ENCODE peak calls at places on chromosome 21, in eight cellular contexts. One of them, this sample, is unnamed.

GRCh38 chr21:34337741-34338140 is 26.1 kb upstream of the KCNE2 start:
- DNase-seq in mammary epithelial cell: peak
- DNase-seq in natural killer cell: no peak
- DNase-seq in IMR-90: no peak
- DNase-seq in coronary artery: peak
- DNase-seq in endothelial cell: no peak
- DNase-seq in glutamatergic neuron: no peak
- DNase-seq in mesothelial cell of epicardium: no peak
- DNase-seq in this sample: no peak

GRCh38 chr21:8989261-8989882 is 1532.0 kb upstream of the TPTE start:
- DNase-seq in mammary epithelial cell: no peak
- DNase-seq in natural killer cell: no peak
- DNase-seq in IMR-90: no peak
- DNase-seq in coronary artery: no peak
- DNase-seq in endothelial cell: peak
- DNase-seq in glutamatergic neuron: no peak
- DNase-seq in mesothelial cell of epicardium: no peak
- DNase-seq in this sample: no peak

GRCh38 chr21:25895565-25896205 is 160.9 kb downstream of the GABPA start:
- DNase-seq in mammary epithelial cell: peak
- DNase-seq in natural killer cell: no peak
- DNase-seq in IMR-90: peak
- DNase-seq in coronary artery: no peak
- DNase-seq in endothelial cell: no peak
- DNase-seq in glutamatergic neuron: no peak
- DNase-seq in mesothelial cell of epicardium: no peak
- DNase-seq in this sample: no peak

GRCh38 chr21:20040768-20041167 is 957.4 kb upstream of the NCAM2 start:
- DNase-seq in mammary epithelial cell: no peak
- DNase-seq in natural killer cell: no peak
- DNase-seq in IMR-90: no peak
- DNase-seq in coronary artery: no peak
- DNase-seq in endothelial cell: no peak
- DNase-seq in glutamatergic neuron: no peak
- DNase-seq in mesothelial cell of epicardium: no peak
- DNase-seq in this sample: no peak

GRCh38 chr21:29217818-29218252 is 80.9 kb upstream of the BACH1 start:
- DNase-seq in mammary epithelial cell: peak
- DNase-seq in natural killer cell: no peak
- DNase-seq in IMR-90: peak
- DNase-seq in coronary artery: no peak
- DNase-seq in endothelial cell: no peak
- DNase-seq in glutamatergic neuron: no peak
- DNase-seq in mesothelial cell of epicardium: no peak
- DNase-seq in this sample: no peak

GRCh38 chr21:28776251-28776650 is 216.4 kb downstream of the LTN1 start:
- DNase-seq in mammary epithelial cell: peak
- DNase-seq in natural killer cell: no peak
- DNase-seq in IMR-90: peak
- DNase-seq in coronary artery: no peak
- DNase-seq in endothelial cell: no peak
- DNase-seq in glutamatergic neuron: no peak
- DNase-seq in mesothelial cell of epicardium: no peak
- DNase-seq in this sample: no peak

GRCh38 chr21:30839304-30839703 is 9.7 kb upstream of the KRTAP7-1 start:
- DNase-seq in mammary epithelial cell: peak
- DNase-seq in natural killer cell: no peak
- DNase-seq in IMR-90: no peak
- DNase-seq in coronary artery: no peak
- DNase-seq in endothelial cell: peak
- DNase-seq in glutamatergic neuron: peak
- DNase-seq in mesothelial cell of epicardium: no peak
- DNase-seq in this sample: peak

GRCh38 chr21:15160136-15160535 is 95.3 kb upstream of the NRIP1 start:
- DNase-seq in mammary epithelial cell: no peak
- DNase-seq in natural killer cell: no peak
- DNase-seq in IMR-90: no peak
- DNase-seq in coronary artery: no peak
- DNase-seq in endothelial cell: no peak
- DNase-seq in glutamatergic neuron: no peak
- DNase-seq in mesothelial cell of epicardium: no peak
- DNase-seq in this sample: no peak

GRCh38 chr21:21137986-21138385 is 139.8 kb downstream of the NCAM2 start:
- DNase-seq in mammary epithelial cell: no peak
- DNase-seq in natural killer cell: no peak
- DNase-seq in IMR-90: peak
- DNase-seq in coronary artery: no peak
- DNase-seq in endothelial cell: no peak
- DNase-seq in glutamatergic neuron: no peak
- DNase-seq in mesothelial cell of epicardium: no peak
- DNase-seq in this sample: no peak

GRCh38 chr21:17869115-17869514 is 50.0 kb upstream of the C21orf91 start:
- DNase-seq in mammary epithelial cell: no peak
- DNase-seq in natural killer cell: no peak
- DNase-seq in IMR-90: no peak
- DNase-seq in coronary artery: no peak
- DNase-seq in endothelial cell: no peak
- DNase-seq in glutamatergic neuron: no peak
- DNase-seq in mesothelial cell of epicardium: no peak
- DNase-seq in this sample: no peak

GRCh38 chr21:17466166-17466565 is 46.7 kb upstream of the CXADR start:
- DNase-seq in mammary epithelial cell: peak
- DNase-seq in natural killer cell: no peak
- DNase-seq in IMR-90: peak
- DNase-seq in coronary artery: no peak
- DNase-seq in endothelial cell: no peak
- DNase-seq in glutamatergic neuron: no peak
- DNase-seq in mesothelial cell of epicardium: no peak
- DNase-seq in this sample: no peak

GRCh38 chr21:15023782-15024181 is 41.0 kb downstream of the NRIP1 start:
- DNase-seq in mammary epithelial cell: no peak
- DNase-seq in natural killer cell: no peak
- DNase-seq in IMR-90: peak
- DNase-seq in coronary artery: no peak
- DNase-seq in endothelial cell: no peak
- DNase-seq in glutamatergic neuron: no peak
- DNase-seq in mesothelial cell of epicardium: no peak
- DNase-seq in this sample: no peak

GRCh38 chr21:29078884-29079765 is 5.7 kb upstream of the CCT8 start:
- DNase-seq in mammary epithelial cell: no peak
- DNase-seq in natural killer cell: no peak
- DNase-seq in IMR-90: no peak
- DNase-seq in coronary artery: no peak
- DNase-seq in endothelial cell: no peak
- DNase-seq in glutamatergic neuron: no peak
- DNase-seq in mesothelial cell of epicardium: no peak
- DNase-seq in this sample: no peak

GRCh38 chr21:36087362-36088138 is 17.7 kb downstream of the CBR1 start:
- DNase-seq in mammary epithelial cell: no peak
- DNase-seq in natural killer cell: no peak
- DNase-seq in IMR-90: peak
- DNase-seq in coronary artery: no peak
- DNase-seq in endothelial cell: no peak
- DNase-seq in glutamatergic neuron: no peak
- DNase-seq in mesothelial cell of epicardium: no peak
- DNase-seq in this sample: no peak
- TF ChIP-seq CTCF in mammary epithelial cell: peak
- TF ChIP-seq CTCF in natural killer cell: no peak
- TF ChIP-seq CTCF in IMR-90: no peak
- TF ChIP-seq CTCF in coronary artery: no peak
- TF ChIP-seq CTCF in endothelial cell: no peak
- TF ChIP-seq CTCF in glutamatergic neuron: no peak
- TF ChIP-seq CTCF in mesothelial cell of epicardium: no peak
- TF ChIP-seq CTCF in this sample: no peak

GRCh38 chr21:33231526-33231925 is 1.8 kb downstream of the IFNAR2 start:
- DNase-seq in mammary epithelial cell: no peak
- DNase-seq in natural killer cell: no peak
- DNase-seq in IMR-90: no peak
- DNase-seq in coronary artery: no peak
- DNase-seq in endothelial cell: no peak
- DNase-seq in glutamatergic neuron: no peak
- DNase-seq in mesothelial cell of epicardium: no peak
- DNase-seq in this sample: no peak

GRCh38 chr21:33229099-33229775 is 501 bp upstream of the IFNAR2 start:
- DNase-seq in mammary epithelial cell: no peak
- DNase-seq in natural killer cell: no peak
- DNase-seq in IMR-90: no peak
- DNase-seq in coronary artery: no peak
- DNase-seq in endothelial cell: no peak
- DNase-seq in glutamatergic neuron: no peak
- DNase-seq in mesothelial cell of epicardium: no peak
- DNase-seq in this sample: no peak

GRCh38 chr21:33232640-33233039 is 2.9 kb downstream of the IFNAR2 start:
- DNase-seq in mammary epithelial cell: peak
- DNase-seq in natural killer cell: no peak
- DNase-seq in IMR-90: no peak
- DNase-seq in coronary artery: no peak
- DNase-seq in endothelial cell: no peak
- DNase-seq in glutamatergic neuron: no peak
- DNase-seq in mesothelial cell of epicardium: no peak
- DNase-seq in this sample: no peak

GRCh38 chr21:33229776-33230517 is at the start of gene IFNAR2:
- DNase-seq in mammary epithelial cell: peak
- DNase-seq in natural killer cell: peak
- DNase-seq in IMR-90: peak
- DNase-seq in coronary artery: peak
- DNase-seq in endothelial cell: peak
- DNase-seq in glutamatergic neuron: peak
- DNase-seq in mesothelial cell of epicardium: peak
- DNase-seq in this sample: peak

DNA sequence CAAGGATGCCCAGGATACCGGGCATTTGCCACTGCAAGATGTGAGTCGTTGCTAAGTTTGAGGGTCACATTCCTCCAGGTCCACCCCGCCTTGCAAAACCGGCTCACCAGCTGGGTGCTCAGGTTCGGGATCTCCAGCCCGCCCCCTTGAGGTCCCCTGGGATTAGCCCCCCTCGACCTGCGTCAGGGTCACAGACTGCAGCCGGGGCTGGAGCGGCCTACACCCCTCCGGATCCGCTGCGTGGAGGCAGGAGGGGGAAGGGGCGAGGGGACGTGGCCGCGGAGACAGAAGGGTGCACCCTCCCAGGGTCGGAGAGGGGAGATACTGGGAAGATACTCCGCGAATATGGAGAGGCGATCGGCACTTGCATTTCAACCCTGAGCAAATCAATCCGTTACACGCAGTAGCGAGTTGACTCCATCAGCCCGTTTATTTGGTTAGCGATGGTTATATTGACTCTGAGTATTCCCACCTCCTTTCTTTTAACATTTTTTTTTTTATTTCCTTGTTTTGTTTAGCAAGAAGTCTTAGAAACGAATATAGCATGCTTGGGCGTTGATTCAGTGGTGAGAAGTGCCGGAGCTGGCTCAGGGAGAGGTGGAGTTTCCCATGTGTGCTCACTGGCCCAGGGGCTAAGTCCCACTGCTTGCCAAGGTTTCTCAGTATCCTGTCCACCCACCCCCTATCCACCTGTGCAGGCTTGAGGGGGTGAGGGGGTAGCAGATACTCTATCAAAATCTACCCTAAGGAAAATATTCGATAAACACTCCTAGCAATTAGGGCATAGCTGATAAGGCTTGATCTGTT is 983 bp downstream of the IFNAR2 start:
- DNase-seq in mammary epithelial cell: peak
- DNase-seq in natural killer cell: no peak
- DNase-seq in IMR-90: peak
- DNase-seq in coronary artery: peak
- DNase-seq in endothelial cell: peak
- DNase-seq in glutamatergic neuron: peak
- DNase-seq in mesothelial cell of epicardium: no peak
- DNase-seq in this sample: peak
- TF ChIP-seq CTCF in mammary epithelial cell: peak
- TF ChIP-seq CTCF in natural killer cell: no peak
- TF ChIP-seq CTCF in IMR-90: peak
- TF ChIP-seq CTCF in coronary artery: no peak
- TF ChIP-seq CTCF in endothelial cell: no peak
- TF ChIP-seq CTCF in glutamatergic neuron: no peak
- TF ChIP-seq CTCF in mesothelial cell of epicardium: no peak
- TF ChIP-seq CTCF in this sample: no peak

DNA sequence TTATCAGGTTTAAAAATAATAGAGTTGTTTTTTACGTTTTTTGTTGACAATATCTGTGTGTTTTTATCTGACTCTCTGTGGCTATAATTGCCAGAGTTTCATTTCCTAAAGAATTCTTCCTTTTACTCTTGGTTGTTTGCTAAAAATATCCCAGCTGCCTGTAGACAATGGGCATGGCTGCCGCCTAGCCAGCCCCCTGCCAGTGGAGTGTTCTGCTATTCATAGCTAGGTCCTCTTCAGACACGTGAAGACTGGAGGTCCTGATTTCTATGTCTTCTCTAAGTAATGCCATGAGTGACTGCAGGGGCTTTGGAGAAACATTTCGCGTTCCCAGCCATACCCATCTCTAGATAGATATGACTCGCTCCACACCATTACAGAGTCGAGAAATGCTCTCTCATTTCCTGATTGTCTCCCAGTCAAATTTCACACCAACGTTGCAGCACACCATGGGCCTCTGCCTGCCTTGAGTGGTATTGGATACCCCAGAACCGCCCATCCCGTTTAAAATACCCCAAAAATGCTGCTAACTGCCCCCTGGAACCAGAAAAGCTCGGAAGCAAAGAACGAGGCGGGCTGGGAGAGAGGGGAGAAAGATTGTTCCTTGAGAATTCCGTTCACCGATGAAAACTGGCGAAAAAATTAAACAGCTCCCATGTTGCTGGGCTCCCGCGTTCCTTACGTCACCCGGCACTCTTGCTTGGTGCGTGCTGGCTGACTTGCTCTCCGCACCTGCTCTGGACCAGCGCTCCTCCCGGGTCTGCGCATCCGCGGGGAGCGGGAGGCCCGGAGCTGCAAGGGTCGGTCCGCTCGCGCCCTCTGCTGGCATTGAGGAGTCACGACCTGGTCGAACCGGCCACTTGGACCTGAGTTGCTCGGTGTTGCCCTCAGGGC is 99.3 kb upstream of the BACE2 start:
- DNase-seq in mammary epithelial cell: peak
- DNase-seq in natural killer cell: peak
- DNase-seq in IMR-90: peak
- DNase-seq in coronary artery: peak
- DNase-seq in endothelial cell: peak
- DNase-seq in glutamatergic neuron: peak
- DNase-seq in mesothelial cell of epicardium: peak
- DNase-seq in this sample: peak
- TF ChIP-seq CTCF in mammary epithelial cell: peak
- TF ChIP-seq CTCF in natural killer cell: peak
- TF ChIP-seq CTCF in IMR-90: peak
- TF ChIP-seq CTCF in coronary artery: peak
- TF ChIP-seq CTCF in endothelial cell: peak
- TF ChIP-seq CTCF in glutamatergic neuron: peak
- TF ChIP-seq CTCF in mesothelial cell of epicardium: peak
- TF ChIP-seq CTCF in this sample: peak

DNA sequence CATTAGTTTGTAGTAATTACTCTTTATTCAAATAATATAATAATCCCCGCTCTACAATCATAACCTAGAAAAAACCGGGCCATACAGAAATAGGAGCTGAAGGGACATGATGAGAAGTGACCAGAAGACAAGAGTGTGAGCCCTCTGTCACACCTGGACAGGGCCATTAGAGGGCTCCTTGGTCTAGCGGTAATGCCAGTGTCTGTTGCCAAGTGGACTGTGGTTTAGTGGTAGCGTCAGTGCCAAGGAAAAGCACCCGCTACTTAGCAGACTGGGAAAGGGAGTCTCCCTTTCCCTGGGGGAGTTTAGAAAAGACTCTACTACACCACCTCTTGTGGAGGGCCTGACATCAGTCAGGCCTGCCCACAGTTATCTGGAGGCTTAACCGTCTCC is 19.1 kb downstream of the PCBP3 start:
- DNase-seq in mammary epithelial cell: no peak
- DNase-seq in natural killer cell: no peak
- DNase-seq in IMR-90: no peak
- DNase-seq in coronary artery: no peak
- DNase-seq in endothelial cell: no peak
- DNase-seq in glutamatergic neuron: no peak
- DNase-seq in mesothelial cell of epicardium: no peak
- DNase-seq in this sample: no peak
- TF ChIP-seq CTCF in mammary epithelial cell: no peak
- TF ChIP-seq CTCF in natural killer cell: no peak
- TF ChIP-seq CTCF in IMR-90: no peak
- TF ChIP-seq CTCF in coronary artery: no peak
- TF ChIP-seq CTCF in endothelial cell: no peak
- TF ChIP-seq CTCF in glutamatergic neuron: no peak
- TF ChIP-seq CTCF in mesothelial cell of epicardium: no peak
- TF ChIP-seq CTCF in this sample: no peak

This sample was measured in nephron progenitor cell.